ENCODE peak calls at places on chromosomes 13 and 19, in six cellular contexts. G, M, S, K, W and Q are unnamed samples.

GRCh38 chr13:27619093-27619705 is 1.1 kb downstream of the LNX2 start:
- DNase-seq in G (no peak), M (no peak), S (no peak), K (no peak), W (no peak), Q (no peak)

GRCh38 chr19:48372904-48373303 is 8.7 kb downstream of the SYNGR4 start:
- DNase-seq in G (no peak), M (no peak), S (no peak), K (no peak), W (no peak), Q (no peak)

GRCh38 chr19:47058621-47059020 is 10.2 kb upstream of the TMEM160 start:
- DNase-seq in G (no peak), M (no peak), S (no peak), K (no peak), W (no peak), Q (no peak)

GRCh38 chr13:101149735-101150380 is 266.4 kb downstream of the NALCN start:
- DNase-seq in G (no peak), M (no peak), S (no peak), K (no peak), W (no peak), Q (no peak)

GRCh38 chr19:16260160-16260793 is 62.6 kb downstream of the AP1M1 start:
- DNase-seq in G (no peak), M (no peak), S (no peak), K (no peak), W (no peak), Q (no peak)

GRCh38 chr19:7533281-7533819 is 2.2 kb upstream of the PNPLA6 start:
- DNase-seq in G (no peak), M (no peak), S (peak), K (no peak), W (peak), Q (no peak)

GRCh38 chr19:40388486-40388885 is 1.5 kb downstream of the HIPK4 start:
- DNase-seq in G (no peak), M (no peak), S (no peak), K (no peak), W (no peak), Q (no peak)

GRCh38 chr13:29362849-29363604 is 232.5 kb downstream of the SLC7A1 start:
- DNase-seq in G (peak), M (peak), S (peak), K (no peak), W (no peak), Q (peak)

GRCh38 chr13:92900455-92900854 is 326.2 kb upstream of the GPC6 start:
- DNase-seq in G (no peak), M (no peak), S (no peak), K (no peak), W (no peak), Q (no peak)

GRCh38 chr13:21232599-21232998 is 56.1 kb downstream of the MRPL57 start:
- DNase-seq in G (no peak), M (no peak), S (no peak), K (no peak), W (no peak), Q (no peak)

GRCh38 chr13:51585696-51586095 is 1.4 kb downstream of the WDFY2 start:
- DNase-seq in G (no peak), M (no peak), S (no peak), K (no peak), W (no peak), Q (no peak)

GRCh38 chr13:114128624-114129522 is 3.5 kb downstream of the RASA3 start:
- DNase-seq in G (no peak), M (peak), S (peak), K (no peak), W (no peak), Q (no peak)

GRCh38 chr19:57473646-57474045 is 3.7 kb downstream of the ZNF772 start:
- DNase-seq in G (no peak), M (no peak), S (no peak), K (no peak), W (no peak), Q (no peak)

GRCh38 chr19:57708641-57709354 is at the start of gene ZNF154:
- DNase-seq in G (no peak), M (peak), S (peak), K (peak), W (peak), Q (no peak)

GRCh38 chr13:62473944-62474237 is 1058.2 kb upstream of the PCDH20 start:
- DNase-seq in G (no peak), M (no peak), S (no peak), K (no peak), W (no peak), Q (no peak)

GRCh38 chr13:89749888-89750287 is 1597.6 kb upstream of the MIR17HG start:
- DNase-seq in G (no peak), M (no peak), S (no peak), K (no peak), W (no peak), Q (no peak)

GRCh38 chr19:5035817-5036732 is 67.2 kb downstream of the KDM4B start:
- DNase-seq in G (no peak), M (no peak), S (no peak), K (no peak), W (no peak), Q (no peak)

GRCh38 chr13:67619346-67619745 is 389.2 kb upstream of the PCDH9 start:
- DNase-seq in G (no peak), M (no peak), S (no peak), K (no peak), W (no peak), Q (no peak)

GRCh38 chr13:111912453-111912866 is 154.5 kb upstream of the SOX1 start:
- DNase-seq in G (no peak), M (no peak), S (no peak), K (peak), W (peak), Q (no peak)

GRCh38 chr19:3722443-3723109 is 14.4 kb downstream of the TJP3 start:
- DNase-seq in G (peak), M (peak), S (no peak), K (no peak), W (no peak), Q (peak)

GRCh38 chr13:73851104-73851503 is 283.1 kb downstream of the KLF12 start:
- DNase-seq in G (no peak), M (no peak), S (no peak), K (no peak), W (no peak), Q (no peak)

GRCh38 chr13:99354371-99354951 is 47.3 kb upstream of the GPR183 start:
- DNase-seq in G (no peak), M (peak), S (no peak), K (no peak), W (peak), Q (no peak)

GRCh38 chr13:99346328-99347070 is 39.3 kb upstream of the GPR183 start:
- DNase-seq in G (no peak), M (no peak), S (no peak), K (no peak), W (no peak), Q (no peak)

GRCh38 chr13:40386586-40386985 is 279.9 kb downstream of the FOXO1 start:
- DNase-seq in G (no peak), M (no peak), S (no peak), K (no peak), W (no peak), Q (no peak)

GRCh38 chr13:39516140-39516539 is 86.9 kb downstream of the LHFPL6 start:
- DNase-seq in G (no peak), M (no peak), S (peak), K (no peak), W (peak), Q (no peak)

GRCh38 chr19:50626796-50627195 is 12.9 kb downstream of the SYT3 start:
- DNase-seq in G (no peak), M (no peak), S (no peak), K (no peak), W (no peak), Q (no peak)

GRCh38 chr13:106568225-106569003 is 477 bp upstream of the ARGLU1 start:
- DNase-seq in G (no peak), M (no peak), S (no peak), K (no peak), W (no peak), Q (no peak)

GRCh38 chr19:17629760-17630159 is 58.4 kb downstream of the UNC13A start:
- DNase-seq in G (no peak), M (no peak), S (no peak), K (no peak), W (no peak), Q (no peak)

GRCh38 chr13:99415851-99416331 is 85.4 kb upstream of the TM9SF2 start:
- DNase-seq in G (no peak), M (no peak), S (no peak), K (no peak), W (no peak), Q (no peak)

GRCh38 chr13:22212576-22212975 is 541.7 kb downstream of the FGF9 start:
- DNase-seq in G (no peak), M (no peak), S (no peak), K (no peak), W (no peak), Q (no peak)

GRCh38 chr19:51139299-51140018 is 2.6 kb upstream of the SIGLEC7 start:
- DNase-seq in G (no peak), M (no peak), S (no peak), K (no peak), W (no peak), Q (no peak)

GRCh38 chr13:27619711-27620376 is 485 bp downstream of the LNX2 start:
- DNase-seq in G (no peak), M (no peak), S (peak), K (no peak), W (peak), Q (peak)

GRCh38 chr13:45527699-45528462 is 63.1 kb downstream of the COG3 start:
- DNase-seq in G (peak), M (no peak), S (no peak), K (no peak), W (no peak), Q (peak)
- TF ChIP-seq CTCF in G (no peak), M (no peak), S (no peak), K (no peak), W (no peak), Q (no peak)

GRCh38 chr13:95226476-95226875 is 74.8 kb downstream of the ABCC4 start:
- DNase-seq in G (no peak), M (no peak), S (no peak), K (no peak), W (no peak), Q (no peak)
- TF ChIP-seq CTCF in G (no peak), M (no peak), S (no peak), K (no peak), W (no peak), Q (no peak)

DNA sequence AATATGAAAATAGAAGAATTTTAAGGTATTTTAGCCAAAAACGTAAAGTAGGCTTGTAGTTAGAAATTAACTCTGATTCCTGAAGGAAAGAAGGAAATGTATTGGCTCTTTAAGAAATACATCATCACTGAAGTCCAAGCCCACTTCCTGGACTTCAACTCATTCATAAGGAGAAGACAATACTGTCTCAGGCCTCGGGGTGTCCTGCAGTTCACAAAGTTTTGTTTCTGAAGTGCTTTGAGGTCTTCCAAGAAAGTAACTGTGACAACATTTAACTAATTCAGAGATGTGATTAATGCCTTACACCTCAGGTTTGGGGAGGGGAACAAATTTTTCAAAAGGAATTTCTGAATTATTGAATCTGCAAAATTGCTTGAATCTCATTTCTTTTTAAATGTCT is 65.8 kb upstream of the STARD13 start:
- DNase-seq in G (no peak), M (peak), S (peak), K (no peak), W (no peak), Q (peak)
- TF ChIP-seq CTCF in G (no peak), M (no peak), S (peak), K (no peak), W (no peak), Q (no peak)

GRCh38 chr19:12205296-12205695 is 42.4 kb downstream of the ZNF136 start:
- DNase-seq in G (no peak), M (no peak), S (no peak), K (no peak), W (no peak), Q (no peak)

GRCh38 chr19:12208221-12208620 is 45.3 kb downstream of the ZNF136 start:
- DNase-seq in G (no peak), M (no peak), S (no peak), K (no peak), W (no peak), Q (no peak)

GRCh38 chr19:12200020-12200419 is 37.1 kb downstream of the ZNF136 start:
- DNase-seq in G (no peak), M (no peak), S (no peak), K (no peak), W (no peak), Q (no peak)

GRCh38 chr19:12198136-12198535 is 35.2 kb downstream of the ZNF136 start:
- DNase-seq in G (no peak), M (no peak), S (no peak), K (no peak), W (no peak), Q (no peak)

GRCh38 chr19:12202250-12202649 is 39.4 kb downstream of the ZNF136 start:
- DNase-seq in G (peak), M (no peak), S (peak), K (no peak), W (no peak), Q (no peak)
- TF ChIP-seq CTCF in G (peak), M (no peak), S (peak), K (no peak), W (no peak), Q (no peak)

GRCh38 chr19:55147408-55148251 is 1.4 kb downstream of the TNNT1 start:
- DNase-seq in G (peak), M (no peak), S (no peak), K (no peak), W (no peak), Q (no peak)

GRCh38 chr19:55153652-55154264 is 3.8 kb downstream of the TNNI3 start:
- DNase-seq in G (no peak), M (no peak), S (no peak), K (no peak), W (no peak), Q (no peak)

GRCh38 chr19:55156202-55157063 is 1.1 kb downstream of the TNNI3 start:
- DNase-seq in G (peak), M (peak), S (peak), K (no peak), W (no peak), Q (peak)

GRCh38 chr19:55149078-55150003 is at the start of gene TNNT1:
- DNase-seq in G (peak), M (no peak), S (no peak), K (no peak), W (no peak), Q (peak)

DNA sequence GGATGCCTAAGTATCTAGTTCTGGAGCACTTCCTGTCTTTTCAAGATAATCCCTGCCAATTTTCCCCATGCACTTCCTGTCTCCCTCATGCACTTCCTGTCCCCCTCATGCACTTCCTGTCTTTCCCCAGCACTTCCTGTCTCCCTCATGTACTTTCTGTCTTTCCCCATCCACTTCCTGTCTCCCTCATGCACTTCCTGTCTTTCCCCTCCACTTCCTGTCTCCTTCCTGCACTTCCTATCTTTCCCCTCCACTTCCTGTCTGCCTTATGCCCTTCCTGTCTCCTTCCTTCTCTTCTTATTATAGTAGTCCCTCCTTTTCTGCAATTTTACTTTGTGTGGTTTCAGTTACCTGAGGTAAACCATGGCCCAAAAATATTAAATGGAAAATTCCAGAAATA is 3.0 kb upstream of the TNNT1 start:
- DNase-seq in G (no peak), M (no peak), S (no peak), K (no peak), W (no peak), Q (no peak)
- TF ChIP-seq CTCF in G (no peak), M (no peak), S (no peak), K (no peak), W (no peak), Q (no peak)